ENCODE peak calls at places on chromosomes 16 and 17, in ten cellular contexts. F is EH; E is activated T-cell treated with anti-CD3 and anti-CD28 coated beads, Interleukin-2, amount 50 U/mL, for 1 hour; Q is body of pancreas; D is HEK293T; P is ureter; W is mesenteric fat pad; O is colonic mucosa; V is breast epithelium; C is OCI-LY7. T is an unnamed sample.

GRCh38 chr17:79476074-79476473 is 134.8 kb downstream of the RBFOX3 start:
- DNase-seq in F (no peak), E (no peak), Q (no peak), D (no peak), P (no peak), W (no peak), O (no peak), V (no peak), C (no peak), T (no peak)

GRCh38 chr16:57976331-57976796 is 5.4 kb upstream of the CNGB1 start:
- DNase-seq in F (no peak), E (no peak), Q (no peak), D (no peak), P (no peak), W (no peak), O (no peak), V (no peak), C (no peak), T (no peak)

GRCh38 chr17:17795296-17795695 is 41.5 kb downstream of the SREBF1 start:
- DNase-seq in F (no peak), E (no peak), Q (no peak), D (no peak), P (no peak), W (no peak), O (no peak), V (no peak), C (no peak), T (no peak)

GRCh38 chr17:40366861-40367518 is 2.5 kb upstream of the GJD3 start:
- DNase-seq in F (no peak), E (no peak), Q (no peak), D (no peak), P (no peak), W (no peak), O (no peak), V (no peak), C (no peak), T (no peak)

GRCh38 chr17:5237541-5238016 is 2.9 kb upstream of the SCIMP start:
- DNase-seq in F (peak), E (peak), Q (peak), D (peak), P (no peak), W (no peak), O (peak), V (peak), C (peak), T (peak)

GRCh38 chr16:29645699-29646187 is 17.3 kb upstream of the SPN start:
- DNase-seq in F (peak), E (no peak), Q (no peak), D (peak), P (no peak), W (no peak), O (no peak), V (no peak), C (peak), T (peak)

GRCh38 chr16:5791011-5791410 is 693.4 kb upstream of the EEF2KMT start:
- DNase-seq in F (no peak), E (no peak), Q (no peak), D (no peak), P (no peak), W (no peak), O (no peak), V (no peak), C (no peak), T (no peak)

GRCh38 chr16:5621826-5622225 is 524.2 kb upstream of the EEF2KMT start:
- DNase-seq in F (no peak), E (no peak), Q (no peak), D (no peak), P (no peak), W (no peak), O (no peak), V (peak), C (no peak), T (no peak)